ENCODE peak calls at places on chromosomes 13 and 19, in five cellular contexts. X, G, O, Z and D are unnamed samples.

GRCh38 chr19:46909356-46909755 is 48.6 kb downstream of the ARHGAP35 start:
- DNase-seq in X (no peak), G (no peak), O (no peak), Z (no peak), D (no peak)

GRCh38 chr13:42214445-42214844 is 57.5 kb upstream of the AKAP11 start:
- DNase-seq in X (no peak), G (peak), O (no peak), Z (no peak), D (no peak)

GRCh38 chr13:32538234-32538620 is 368 bp downstream of the N4BP2L2 start:
- DNase-seq in X (no peak), G (peak), O (peak), Z (no peak), D (peak)

GRCh38 chr13:46491641-46492040 is 61.3 kb upstream of the LRCH1 start:
- DNase-seq in X (no peak), G (no peak), O (no peak), Z (no peak), D (no peak)

GRCh38 chr19:327291-328024 is 17.1 kb downstream of the MIER2 start:
- DNase-seq in X (no peak), G (no peak), O (no peak), Z (no peak), D (no peak)

GRCh38 chr13:86714495-86714894 is 915.3 kb upstream of the SLITRK6 start:
- DNase-seq in X (no peak), G (no peak), O (no peak), Z (no peak), D (no peak)

GRCh38 chr19:19050731-19051130 is 13.1 kb upstream of the SLC25A42 start:
- DNase-seq in X (no peak), G (peak), O (no peak), Z (no peak), D (no peak)

GRCh38 chr13:57925250-57925649 is 293.7 kb downstream of the PCDH17 start:
- DNase-seq in X (no peak), G (no peak), O (no peak), Z (no peak), D (no peak)

GRCh38 chr13:100089633-100090032 is 740 bp downstream of the PCCA start:
- DNase-seq in X (peak), G (peak), O (no peak), Z (peak), D (no peak)

GRCh38 chr13:89393758-89394157 is 1722.6 kb downstream of the SLITRK5 start:
- DNase-seq in X (no peak), G (no peak), O (no peak), Z (no peak), D (no peak)

GRCh38 chr13:20566424-20566916 is 487 bp upstream of the IFT88 start:
- DNase-seq in X (no peak), G (peak), O (no peak), Z (no peak), D (no peak)

GRCh38 chr19:29371766-29372415 is 153.9 kb upstream of the VSTM2B start:
- DNase-seq in X (no peak), G (no peak), O (no peak), Z (no peak), D (no peak)

GRCh38 chr19:4197228-4197624 is 14.7 kb downstream of the ANKRD24 start:
- DNase-seq in X (no peak), G (no peak), O (no peak), Z (no peak), D (no peak)

GRCh38 chr13:98576215-98576945 is 527 bp downstream of the STK24 start:
- DNase-seq in X (peak), G (peak), O (peak), Z (peak), D (no peak)

GRCh38 chr19:31727536-31727935 is 378.3 kb upstream of the TSHZ3 start:
- DNase-seq in X (no peak), G (no peak), O (no peak), Z (no peak), D (no peak)

GRCh38 chr13:95524270-95524901 is 28.1 kb upstream of the CLDN10 start:
- DNase-seq in X (no peak), G (peak), O (no peak), Z (no peak), D (no peak)

GRCh38 chr19:52170863-52171320 is 529 bp downstream of the ZNF836 start:
- DNase-seq in X (no peak), G (no peak), O (no peak), Z (no peak), D (no peak)

GRCh38 chr19:48925240-48925843 is 8.2 kb upstream of the DHDH start:
- DNase-seq in X (no peak), G (peak), O (no peak), Z (no peak), D (no peak)

GRCh38 chr13:33284916-33285315 is 639 bp downstream of the STARD13 start:
- DNase-seq in X (no peak), G (peak), O (no peak), Z (no peak), D (no peak)

GRCh38 chr19:29294343-29294811 is 81.4 kb upstream of the UQCRFS1 start:
- DNase-seq in X (no peak), G (no peak), O (no peak), Z (no peak), D (no peak)

GRCh38 chr13:51539887-51540286 is 44.4 kb upstream of the WDFY2 start:
- DNase-seq in X (no peak), G (no peak), O (no peak), Z (no peak), D (no peak)

GRCh38 chr13:61123533-61124269 is 291.9 kb downstream of the PCDH20 start:
- DNase-seq in X (no peak), G (no peak), O (no peak), Z (no peak), D (no peak)

GRCh38 chr13:97141564-97142005 is 80.5 kb upstream of the MBNL2 start:
- DNase-seq in X (no peak), G (peak), O (peak), Z (no peak), D (no peak)

GRCh38 chr19:46225558-46226004 is 4.0 kb upstream of the IGFL1 start:
- DNase-seq in X (no peak), G (no peak), O (no peak), Z (no peak), D (no peak)

GRCh38 chr13:95292622-95293021 is 8.6 kb downstream of the ABCC4 start:
- DNase-seq in X (no peak), G (no peak), O (no peak), Z (no peak), D (no peak)

GRCh38 chr13:50161052-50161451 is 145.8 kb downstream of the KCNRG start:
- DNase-seq in X (no peak), G (peak), O (no peak), Z (no peak), D (no peak)

GRCh38 chr13:28622286-28622685 is 36.6 kb upstream of the POMP start:
- DNase-seq in X (no peak), G (no peak), O (peak), Z (no peak), D (no peak)

GRCh38 chr19:53463263-53463662 is 4.3 kb upstream of the ZNF813 start:
- DNase-seq in X (no peak), G (no peak), O (no peak), Z (no peak), D (no peak)

GRCh38 chr19:22517496-22518411 is 95.6 kb upstream of the ZNF98 start:
- DNase-seq in X (no peak), G (no peak), O (no peak), Z (no peak), D (no peak)

DNA sequence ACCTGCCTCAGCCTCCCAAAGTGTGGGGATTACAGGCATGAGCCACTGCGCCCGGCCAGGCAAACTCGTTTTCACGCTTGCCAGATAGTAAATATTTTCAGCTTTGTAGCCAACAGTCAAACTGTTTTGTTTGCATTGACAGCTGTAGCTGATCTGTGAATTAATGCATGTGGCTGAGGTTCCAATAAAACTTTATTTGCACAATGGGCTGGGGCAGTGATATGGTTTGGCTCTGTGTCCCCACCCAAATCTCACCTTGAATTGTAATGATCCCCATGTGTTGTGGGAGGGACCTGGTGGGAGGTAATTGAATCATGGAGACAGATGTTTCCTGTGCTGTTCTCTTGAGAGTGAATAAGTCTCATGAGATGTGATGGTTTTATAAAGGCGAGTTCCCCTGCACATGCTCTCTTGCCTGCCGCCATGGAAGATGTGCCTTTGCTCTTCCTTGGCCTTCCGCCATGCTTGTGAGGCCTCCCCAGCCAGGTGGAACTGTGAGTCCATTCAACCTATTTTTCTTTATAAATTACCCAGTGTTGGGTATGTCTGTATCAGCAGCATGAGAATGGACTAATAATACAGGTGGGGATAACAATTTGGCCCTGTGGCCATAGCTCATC is 22.4 kb upstream of the RANBP3 start:
- DNase-seq in X (no peak), G (no peak), O (no peak), Z (no peak), D (no peak)
- H3K27ac ChIP-seq in X (no peak), G (no peak), O (no peak), Z (no peak), D (no peak)

DNA sequence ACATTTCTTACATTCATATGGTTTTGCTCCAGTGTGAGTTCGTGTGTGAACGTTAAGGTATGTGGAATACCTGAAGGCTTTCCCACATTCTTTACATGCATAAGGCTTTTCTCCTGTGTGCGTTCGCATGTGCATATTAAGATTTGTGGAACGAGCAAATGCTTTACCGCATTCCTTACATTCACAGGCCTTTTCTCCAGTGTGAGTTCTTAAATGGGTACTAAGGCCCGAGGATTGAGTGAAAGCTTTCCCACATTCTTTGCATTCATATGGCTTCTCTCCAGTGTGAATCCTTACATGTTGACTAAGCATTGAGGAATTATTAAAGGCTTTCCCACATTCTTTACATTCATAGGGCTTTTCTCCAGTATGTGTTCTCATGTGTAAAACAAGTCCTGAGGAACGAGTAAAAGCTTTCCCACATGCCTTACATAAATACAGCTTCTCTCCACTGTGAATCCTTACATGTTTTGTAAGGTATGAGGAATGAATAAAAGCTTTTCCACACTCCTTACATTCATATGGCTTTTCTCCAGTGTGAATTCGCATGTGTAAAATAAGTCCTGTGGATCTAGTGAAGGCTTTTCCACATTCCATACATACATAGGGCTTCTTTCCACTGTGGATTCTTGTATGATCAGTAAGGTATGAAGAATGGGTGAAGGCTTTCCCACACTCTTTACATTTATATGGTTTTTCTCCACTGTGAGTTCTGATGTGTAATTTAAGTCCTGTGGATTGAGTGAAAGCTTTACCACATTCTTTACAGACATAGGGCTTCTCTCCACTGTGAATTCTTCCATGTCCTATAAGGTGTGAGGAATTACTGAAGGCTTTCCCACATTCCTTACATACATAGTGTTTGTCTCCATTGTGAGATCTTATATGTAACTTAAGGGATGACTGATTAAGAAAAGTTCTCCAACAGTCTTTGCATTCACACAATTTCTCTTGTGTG is 10.7 kb downstream of the ZNF846 start:
- DNase-seq in X (no peak), G (no peak), O (no peak), Z (no peak), D (no peak)
- H3K4me3 ChIP-seq in X (no peak), G (no peak), O (no peak), Z (no peak), D (no peak)

DNA sequence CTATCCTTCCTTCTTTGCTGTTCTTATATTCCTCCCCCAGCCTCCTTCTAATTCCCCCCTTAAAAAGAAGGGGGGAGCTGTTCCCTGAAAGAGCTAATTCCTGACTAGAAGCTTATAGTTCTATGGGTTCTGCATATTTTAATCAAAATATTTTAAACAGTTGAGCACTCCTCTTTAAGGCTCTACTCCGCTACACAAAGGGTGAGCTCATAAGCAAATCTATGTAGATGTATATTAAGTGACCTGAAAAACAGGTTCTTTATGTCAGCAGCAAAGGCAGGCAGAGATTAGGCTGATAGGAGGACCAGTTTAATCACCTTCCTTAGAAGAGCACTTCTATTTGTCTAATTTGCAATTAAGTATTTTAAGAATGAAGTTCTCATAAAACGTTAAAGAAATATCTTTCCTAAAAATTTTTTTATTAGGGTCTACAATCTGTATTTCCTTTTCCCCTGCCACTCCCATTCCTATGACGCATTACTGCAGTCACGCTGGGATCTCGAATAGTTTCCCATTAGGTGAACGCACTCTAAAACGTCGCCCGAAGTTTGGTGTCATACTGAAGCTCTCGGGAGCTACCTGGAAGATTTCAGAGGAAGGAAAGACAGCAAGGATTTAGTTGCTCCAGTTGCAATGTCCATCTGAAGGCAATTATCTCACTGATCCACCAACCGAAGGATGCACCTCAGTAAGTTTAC is 5.1 kb downstream of the EFNB2 start:
- DNase-seq in X (no peak), G (no peak), O (no peak), Z (no peak), D (no peak)
- H3K27ac ChIP-seq in X (no peak), G (no peak), O (peak), Z (no peak), D (no peak)

GRCh38 chr13:47898080-47898479 is 103.0 kb downstream of the SUCLA2 start:
- DNase-seq in X (no peak), G (no peak), O (no peak), Z (no peak), D (no peak)

GRCh38 chr13:47896111-47896510 is 105.0 kb downstream of the SUCLA2 start:
- DNase-seq in X (no peak), G (no peak), O (no peak), Z (no peak), D (no peak)

GRCh38 chr13:47896546-47896945 is 104.5 kb downstream of the SUCLA2 start:
- DNase-seq in X (no peak), G (no peak), O (no peak), Z (no peak), D (no peak)

GRCh38 chr13:47901451-47901850 is 99.6 kb downstream of the SUCLA2 start:
- DNase-seq in X (no peak), G (no peak), O (no peak), Z (no peak), D (no peak)

DNA sequence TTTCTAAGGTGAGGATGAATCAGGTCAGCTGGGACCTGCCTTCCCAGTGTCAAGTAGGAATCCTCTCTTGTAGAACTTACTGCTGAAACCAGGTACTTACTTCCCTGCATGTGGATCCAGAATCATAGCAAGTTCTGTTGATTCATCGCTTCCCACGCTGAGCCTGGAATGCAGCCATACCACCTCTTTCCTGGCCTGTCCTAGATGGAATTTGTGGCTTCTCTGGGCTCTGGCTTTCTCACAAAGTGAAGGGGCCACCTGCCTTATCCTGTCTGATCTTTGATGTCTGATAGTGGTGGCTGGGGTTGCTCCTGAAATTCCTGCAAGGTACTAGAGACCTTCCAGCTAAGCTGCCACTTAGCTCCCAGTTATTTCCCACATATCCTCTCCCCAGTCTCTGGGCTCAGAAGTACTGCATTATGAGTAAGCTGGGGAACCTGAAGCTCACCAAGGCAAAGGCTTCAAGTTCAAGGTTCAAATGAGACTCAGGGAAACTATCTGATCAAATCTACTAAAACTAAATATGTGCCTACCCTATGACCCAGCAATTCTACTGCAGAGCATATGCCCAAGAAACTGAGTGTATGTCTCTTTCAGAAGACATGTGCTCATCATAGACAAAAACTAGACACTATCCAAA is 103.5 kb downstream of the SUCLA2 start:
- DNase-seq in X (no peak), G (peak), O (no peak), Z (no peak), D (no peak)
- H3K4me3 ChIP-seq in X (no peak), G (no peak), O (no peak), Z (no peak), D (no peak)

DNA sequence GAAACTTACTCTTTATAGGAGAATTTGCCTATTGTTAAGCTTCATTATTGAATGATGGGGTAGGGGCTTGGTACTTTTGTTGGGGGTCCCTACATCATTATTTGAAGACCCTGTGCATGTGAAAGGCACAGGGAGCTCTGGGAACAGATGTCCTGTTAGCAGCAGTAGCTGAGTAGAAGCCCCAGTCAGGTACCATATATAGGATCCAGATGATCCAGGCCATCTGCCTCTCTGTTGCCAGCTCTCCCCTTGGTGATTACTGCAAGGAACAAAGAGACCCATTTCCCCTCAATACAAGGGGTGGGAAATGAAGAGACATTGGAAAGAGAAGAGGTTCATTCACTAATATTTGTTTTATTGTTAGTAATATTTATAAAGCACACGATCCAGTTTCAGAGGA is 4.4 kb upstream of the MTMR6 start:
- DNase-seq in X (no peak), G (no peak), O (no peak), Z (no peak), D (no peak)
- H3K27ac ChIP-seq in X (no peak), G (no peak), O (no peak), Z (peak), D (no peak)

GRCh38 chr19:38035515-38036495 is 128.8 kb downstream of the SIPA1L3 start:
- DNase-seq in X (no peak), G (no peak), O (no peak), Z (no peak), D (no peak)

GRCh38 chr19:38032151-38032550 is 125.1 kb downstream of the SIPA1L3 start:
- DNase-seq in X (no peak), G (no peak), O (no peak), Z (no peak), D (no peak)

GRCh38 chr19:38034153-38034835 is 127.3 kb downstream of the SIPA1L3 start:
- DNase-seq in X (no peak), G (no peak), O (no peak), Z (no peak), D (no peak)

GRCh38 chr19:38032951-38033350 is 125.9 kb downstream of the SIPA1L3 start:
- DNase-seq in X (no peak), G (no peak), O (no peak), Z (no peak), D (no peak)

DNA sequence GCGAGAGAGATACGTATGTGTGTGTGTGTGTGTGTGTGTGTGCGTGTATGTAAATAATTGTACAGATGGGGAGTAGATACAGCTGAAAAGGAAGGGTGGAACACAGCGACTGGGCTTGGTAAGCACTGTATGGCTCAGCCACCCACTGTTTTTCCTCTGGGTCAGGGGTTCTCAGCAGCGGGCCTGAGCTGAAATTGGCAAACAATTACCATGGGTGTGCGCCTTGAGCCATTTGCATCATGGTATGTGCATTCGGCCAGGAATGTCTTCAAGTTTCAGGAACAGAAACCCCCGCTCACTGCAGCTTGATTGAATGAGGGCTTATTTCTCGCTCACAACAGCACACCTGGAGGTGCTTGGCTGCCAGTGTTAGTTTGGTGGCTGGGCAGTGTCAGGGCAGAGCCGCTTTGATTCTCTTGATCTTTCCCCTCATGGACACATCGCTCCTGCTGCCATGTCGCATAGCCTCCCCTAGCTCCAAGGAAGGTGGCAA is 126.7 kb downstream of the SIPA1L3 start:
- DNase-seq in X (no peak), G (no peak), O (no peak), Z (no peak), D (no peak)
- H3K4me3 ChIP-seq in X (no peak), G (no peak), O (no peak), Z (no peak), D (no peak)